ENCODE peak calls at places on chromosomes 13 and 19, in four cellular contexts. B, E, U and P are unnamed samples.

GRCh38 chr13:31638577-31638976 is 100.7 kb upstream of the RXFP2 start:
- DNase-seq in E (no peak), B (no peak), U (no peak), P (no peak)

GRCh38 chr13:36788276-36788675 is 30.7 kb upstream of the RFXAP start:
- DNase-seq in B (no peak), E (no peak), U (no peak), P (no peak)

GRCh38 chr13:23871616-23872220 is 17.5 kb downstream of the MIPEP start:
- DNase-seq in E (peak), U (no peak), B (no peak), P (no peak)

GRCh38 chr19:38917921-38918491 is 6.0 kb upstream of the CCER2 start:
- DNase-seq in B (no peak), E (peak), U (no peak), P (no peak)

GRCh38 chr19:32652893-32653625 is 21.9 kb downstream of the ANKRD27 start:
- DNase-seq in E (no peak), B (no peak), U (no peak), P (no peak)

GRCh38 chr13:19586904-19587634 is 25.7 kb upstream of the TPTE2 start:
- DNase-seq in B (no peak), U (peak), E (peak), P (no peak)

GRCh38 chr13:41152005-41152404 is 19.4 kb upstream of the KBTBD6 start:
- DNase-seq in B (no peak), E (no peak), U (no peak), P (no peak)

GRCh38 chr19:30870861-30871260 is 478.4 kb downstream of the TSHZ3 start:
- DNase-seq in B (no peak), U (no peak), E (no peak), P (no peak)

GRCh38 chr19:8371011-8371804 is 7.3 kb downstream of the ANGPTL4 start:
- DNase-seq in U (no peak), B (no peak), E (no peak), P (no peak)

GRCh38 chr19:11023016-11023415 is 62.2 kb downstream of the SMARCA4 start:
- DNase-seq in U (no peak), B (no peak), E (no peak), P (no peak)

GRCh38 chr13:99442273-99442895 is 58.9 kb upstream of the TM9SF2 start:
- DNase-seq in U (no peak), E (peak), B (no peak), P (peak)

DNA sequence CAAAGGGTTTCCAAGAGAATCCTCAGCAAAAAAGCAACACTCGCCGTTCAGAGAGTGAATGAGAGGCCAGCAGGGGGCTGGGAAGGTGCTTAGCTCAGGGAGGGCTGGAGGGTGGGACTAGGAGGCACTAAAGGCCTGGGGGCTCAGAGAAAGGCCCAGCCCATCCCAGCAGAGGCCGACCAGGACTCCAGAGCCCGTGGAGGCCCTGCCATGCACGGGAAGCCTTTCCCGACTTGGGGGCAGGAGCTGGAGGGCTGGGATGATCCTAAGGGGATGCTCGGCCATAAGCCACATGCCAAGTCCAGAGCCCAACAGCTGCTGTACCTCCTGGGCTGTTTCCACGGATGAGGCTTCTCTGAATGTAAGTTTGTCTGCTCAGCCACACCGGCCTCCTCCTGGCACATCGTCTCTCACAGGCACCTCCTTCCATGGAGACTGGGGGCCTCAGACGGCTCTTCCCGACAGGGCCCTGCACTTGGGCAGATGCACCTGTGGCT is 19.5 kb downstream of the RASA3 start:
- DNase-seq in U (no peak), B (no peak), E (no peak), P (no peak)
- TF ChIP-seq SUZ12 in U (no peak), B (no peak), E (no peak), P (no peak)

DNA sequence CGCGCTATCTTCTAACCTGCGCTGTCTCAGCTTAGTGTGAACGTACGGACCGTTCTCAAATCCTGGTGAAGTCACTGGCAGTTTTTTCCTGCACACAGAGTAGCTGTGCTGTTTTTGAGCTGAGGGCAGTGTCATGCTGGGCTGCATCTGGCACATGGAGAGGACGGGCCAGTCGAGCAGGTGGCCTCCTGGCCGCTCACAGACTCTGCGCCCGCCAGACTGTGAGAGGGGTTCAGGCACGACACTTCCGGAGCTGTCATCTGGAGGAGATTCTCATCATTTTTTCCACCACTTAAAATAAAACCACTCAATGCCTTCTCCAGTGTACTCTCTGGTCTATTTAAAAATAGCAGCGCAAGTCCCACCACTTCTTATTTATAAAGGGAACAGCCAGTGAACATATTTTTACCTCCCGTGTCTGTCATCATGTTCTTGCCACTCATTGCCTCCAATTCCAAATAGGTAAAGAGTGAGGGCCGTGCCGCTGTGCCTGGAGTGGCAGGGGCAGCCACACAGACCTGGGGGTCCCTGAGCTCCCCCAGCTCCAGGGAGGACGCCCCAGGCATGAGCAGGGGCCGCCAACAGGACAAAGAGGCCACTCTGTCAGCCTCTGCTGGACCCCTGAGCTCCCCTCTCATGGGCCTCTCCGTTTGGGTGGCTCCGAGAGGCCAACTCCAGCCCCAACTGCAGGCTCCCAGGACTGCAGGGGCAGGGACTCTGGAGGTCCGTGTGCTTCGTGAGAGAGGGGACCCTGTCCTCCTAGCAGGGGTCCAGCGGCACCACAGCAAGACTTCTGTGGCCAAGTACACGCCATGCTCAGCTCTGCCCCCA is 36.9 kb upstream of the GRTP1 start:
- DNase-seq in U (no peak), E (no peak), B (no peak), P (no peak)
- TF ChIP-seq YY1 in U (no peak), E (no peak), B (no peak), P (no peak)

GRCh38 chr13:107339209-107339608 is 771.3 kb upstream of the ARGLU1 start:
- DNase-seq in B (no peak), U (no peak), E (no peak), P (no peak)
- TF ChIP-seq SUZ12 in B (no peak), U (no peak), E (no peak), P (no peak)

GRCh38 chr19:40363128-40363527 is 14.6 kb downstream of the PLD3 start:
- DNase-seq in B (no peak), U (no peak), E (no peak), P (no peak)

GRCh38 chr19:40367577-40368434 is 19.3 kb downstream of the PLD3 start:
- DNase-seq in U (no peak), B (no peak), E (no peak), P (no peak)

GRCh38 chr19:40365010-40365409 is 16.5 kb downstream of the PLD3 start:
- DNase-seq in E (no peak), B (no peak), U (no peak), P (no peak)

GRCh38 chr19:40366697-40367561 is 18.4 kb downstream of the PLD3 start:
- DNase-seq in E (no peak), B (peak), U (no peak), P (peak)

DNA sequence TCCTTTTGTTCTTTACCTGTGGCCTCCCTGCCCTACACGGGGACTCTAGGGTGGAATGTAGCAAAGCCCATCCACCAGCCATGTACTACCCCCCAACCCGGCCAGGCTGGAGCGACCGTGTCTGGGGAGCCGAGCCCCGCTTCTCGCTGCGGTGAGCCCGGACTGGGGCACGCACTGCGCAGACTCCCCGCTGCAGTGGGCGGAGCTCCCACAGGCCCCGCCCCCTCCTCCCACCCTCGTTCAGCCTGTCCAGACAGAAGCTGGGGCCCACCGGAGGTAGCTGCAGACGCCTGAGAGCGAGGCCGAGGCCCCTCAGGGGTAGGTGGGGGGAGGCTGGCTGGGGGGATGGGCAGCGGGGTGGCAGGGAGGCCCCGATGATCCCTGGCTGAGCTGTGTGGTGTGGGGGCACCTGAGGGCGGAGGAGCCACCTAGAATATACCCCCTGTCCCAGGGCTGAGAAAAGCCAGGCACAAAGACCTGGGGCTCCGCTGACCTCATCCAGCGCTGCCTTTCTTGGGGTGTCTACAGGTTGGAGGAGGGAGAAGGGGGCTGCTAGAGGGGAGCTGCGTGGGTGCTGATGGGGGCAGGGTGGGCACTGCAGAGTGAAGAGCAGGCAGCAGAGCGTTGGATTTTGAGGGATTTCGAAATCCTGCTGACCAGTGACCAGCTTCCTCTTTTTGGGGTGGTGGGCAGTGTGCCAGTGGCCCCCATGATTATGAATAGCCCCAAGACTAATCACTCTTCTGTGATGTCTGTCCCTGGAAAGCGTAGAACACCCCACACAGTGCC is 17.3 kb downstream of the PLD3 start:
- DNase-seq in E (no peak), B (peak), U (no peak), P (peak)
- TF ChIP-seq YY1 in E (no peak), B (no peak), U (no peak), P (no peak)

GRCh38 chr13:98155475-98156111 is 12.7 kb downstream of the FARP1 start:
- DNase-seq in E (no peak), U (no peak), B (no peak), P (no peak)
- TF ChIP-seq SUZ12 in E (no peak), U (no peak), B (no peak), P (no peak)

DNA sequence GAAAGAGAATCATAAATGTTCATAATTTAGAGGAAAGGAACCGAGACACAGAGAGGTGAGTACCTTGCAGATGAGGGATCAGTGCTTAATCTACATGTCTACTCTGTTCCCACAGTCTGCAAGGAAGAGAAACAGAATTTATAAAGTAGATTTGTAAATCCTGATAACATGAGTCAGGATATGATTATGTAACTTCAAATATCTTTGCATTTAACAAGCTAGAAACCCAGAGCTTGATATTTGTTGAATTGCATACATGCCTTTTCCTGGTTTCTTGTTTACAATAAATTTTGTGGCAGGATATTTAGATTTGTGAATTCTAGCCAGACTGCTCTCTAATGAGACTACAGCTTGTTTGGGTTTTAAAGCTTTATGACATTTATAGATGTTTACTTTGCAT is 219.2 kb downstream of the ENOX1 start:
- DNase-seq in U (no peak), B (no peak), E (no peak), P (no peak)
- TF ChIP-seq YY1 in U (no peak), B (no peak), E (no peak), P (no peak)

DNA sequence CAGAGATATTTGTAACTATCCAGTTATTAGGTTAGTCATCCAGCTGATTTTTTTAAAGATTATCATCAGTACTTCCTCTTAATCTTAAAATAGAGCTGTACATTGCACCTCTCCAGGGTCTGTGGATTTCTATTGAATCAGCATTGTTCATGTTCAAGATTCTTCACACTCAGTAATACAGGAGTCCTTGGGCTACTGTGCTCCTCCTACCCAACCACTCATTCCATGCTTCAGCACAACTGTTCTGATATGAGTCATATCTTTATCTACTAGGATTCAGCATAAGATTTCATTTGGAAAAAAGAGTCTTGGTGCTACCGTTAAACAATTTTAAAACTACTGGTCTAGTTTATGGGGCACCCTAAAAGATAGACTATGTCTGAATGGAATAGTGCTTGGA is 357.8 kb downstream of the DCT start:
- DNase-seq in B (no peak), U (no peak), E (no peak), P (no peak)
- TF ChIP-seq SUZ12 in B (no peak), U (no peak), E (no peak), P (no peak)

GRCh38 chr13:97386832-97387486 is 47.0 kb upstream of the RAP2A start:
- DNase-seq in U (no peak), B (no peak), E (no peak), P (no peak)
- TF ChIP-seq YY1 in U (no peak), B (no peak), E (no peak), P (no peak)

DNA sequence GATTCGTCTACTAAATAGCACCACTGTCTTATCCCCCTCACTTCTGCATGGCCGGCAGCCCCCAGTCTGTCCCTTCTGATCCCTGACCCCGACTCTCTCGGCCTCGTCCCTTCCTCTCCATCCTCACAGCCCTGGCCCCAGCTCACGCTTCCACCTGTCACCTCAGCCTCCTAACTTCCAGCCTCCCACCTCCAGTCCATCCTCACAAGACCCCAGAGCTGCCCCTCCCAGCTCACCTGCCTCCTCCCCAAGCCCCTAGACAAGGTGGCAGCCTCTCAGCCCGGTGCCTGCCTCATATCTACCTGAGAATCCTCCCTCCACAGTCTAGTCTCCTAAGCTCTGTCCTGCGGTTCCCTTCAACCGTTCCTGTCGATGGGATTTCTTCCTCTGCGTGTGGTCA is 10.0 kb downstream of the KCNC3 start:
- DNase-seq in B (no peak), E (no peak), U (no peak), P (no peak)
- TF ChIP-seq SUZ12 in B (no peak), E (no peak), U (no peak), P (no peak)